ENCODE peak calls at places on chromosomes 6 and 20, in four cellular contexts. One of them, this sample, is unnamed. For H3K4me1, the result is how much of the 10 kb centered on the place peaks cover.

GRCh38 chr6:50030777-50031562 is 9.2 kb upstream of the DEFB110 start:
- DNase-seq in mammary epithelial cell: peak
- DNase-seq in fibroblast of lung: no peak
- DNase-seq in GM23338: peak
- DNase-seq in this sample: peak

GRCh38 chr6:92934625-92935024 is 484.7 kb downstream of the EPHA7 start:
- DNase-seq in GM23338: no peak
- DNase-seq in mammary epithelial cell: no peak
- DNase-seq in fibroblast of lung: no peak
- DNase-seq in this sample: no peak

GRCh38 chr6:52135217-52135616 is 47.8 kb upstream of the PKHD1 start:
- DNase-seq in fibroblast of lung: no peak
- DNase-seq in GM23338: peak
- DNase-seq in mammary epithelial cell: no peak
- DNase-seq in this sample: no peak

GRCh38 chr6:96460052-96460700 is 61.4 kb upstream of the UFL1 start:
- DNase-seq in fibroblast of lung: no peak
- DNase-seq in GM23338: no peak
- DNase-seq in mammary epithelial cell: peak
- DNase-seq in this sample: no peak

GRCh38 chr6:41658551-41659069 is 20.3 kb downstream of the MDFI start:
- DNase-seq in GM23338: no peak
- DNase-seq in mammary epithelial cell: no peak
- DNase-seq in fibroblast of lung: no peak
- DNase-seq in this sample: no peak

GRCh38 chr6:7108964-7109836 is 1.4 kb downstream of the RREB1 start:
- DNase-seq in fibroblast of lung: peak
- DNase-seq in mammary epithelial cell: peak
- DNase-seq in GM23338: peak
- DNase-seq in this sample: peak

GRCh38 chr6:105178110-105178509 is 1.7 kb downstream of the POPDC3 start:
- DNase-seq in fibroblast of lung: peak
- DNase-seq in mammary epithelial cell: peak
- DNase-seq in GM23338: no peak
- DNase-seq in this sample: no peak

GRCh38 chr20:44911264-44911921 is 1.5 kb downstream of the PABPC1L start:
- DNase-seq in GM23338: peak
- DNase-seq in mammary epithelial cell: peak
- DNase-seq in fibroblast of lung: peak
- DNase-seq in this sample: peak

GRCh38 chr6:107214655-107215054 is 99.3 kb upstream of the BEND3 start:
- DNase-seq in fibroblast of lung: no peak
- DNase-seq in GM23338: no peak
- DNase-seq in mammary epithelial cell: no peak
- DNase-seq in this sample: no peak

GRCh38 chr6:5028921-5029320 is 25.1 kb upstream of the RPP40 start:
- DNase-seq in GM23338: no peak
- DNase-seq in mammary epithelial cell: no peak
- DNase-seq in fibroblast of lung: no peak
- DNase-seq in this sample: peak

GRCh38 chr6:118356054-118356453 is 192.0 kb upstream of the PLN start:
- DNase-seq in fibroblast of lung: peak
- DNase-seq in GM23338: no peak
- DNase-seq in mammary epithelial cell: no peak
- DNase-seq in this sample: no peak

DNA sequence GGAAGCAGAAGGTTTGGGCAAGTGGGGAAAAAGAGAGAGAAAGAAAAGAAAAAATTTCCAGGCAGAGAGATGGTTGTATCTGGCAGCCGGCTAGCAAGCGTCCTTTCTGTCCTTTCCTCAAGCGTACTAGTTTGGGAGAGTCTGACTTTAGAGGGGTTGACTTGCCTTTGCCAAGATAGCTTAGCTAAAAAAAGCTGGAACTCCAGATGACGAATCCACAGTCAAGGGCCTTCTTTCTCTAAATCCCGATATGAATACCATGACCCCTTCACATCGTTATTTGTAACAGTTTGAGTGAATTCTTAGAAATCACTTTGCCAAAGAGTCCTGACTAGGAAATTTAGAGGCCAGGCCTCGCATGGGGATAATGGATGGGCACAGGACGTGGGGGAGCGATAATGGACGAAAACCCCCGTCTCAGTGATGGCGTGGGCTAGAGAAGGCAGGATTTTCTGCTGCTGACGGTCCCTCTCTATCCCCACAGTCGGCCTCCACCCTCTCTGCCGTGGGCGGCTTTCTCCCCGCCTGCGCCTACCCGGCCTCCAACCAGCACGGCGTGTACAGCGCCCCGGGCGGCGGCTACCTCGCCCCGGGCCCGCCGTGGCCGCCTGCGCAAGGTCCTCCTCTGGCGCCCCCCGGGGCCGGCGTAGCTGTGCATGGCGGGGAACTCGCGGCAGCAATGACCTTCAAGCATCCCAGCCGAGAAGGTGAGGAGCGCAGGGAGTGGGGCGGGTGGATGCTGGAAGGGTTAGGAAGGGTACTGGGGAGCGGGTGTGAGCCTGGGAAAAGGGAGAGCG is 3.5 kb downstream of the PAX1 start:
- DNase-seq in mammary epithelial cell: no peak
- DNase-seq in GM23338: peak
- DNase-seq in fibroblast of lung: no peak
- DNase-seq in this sample: no peak
- TF ChIP-seq EZH2 in mammary epithelial cell: peak
- TF ChIP-seq EZH2 in GM23338: peak
- TF ChIP-seq EZH2 in fibroblast of lung: no peak
- TF ChIP-seq EZH2 in this sample: peak

GRCh38 chr20:62969939-62970306 is 17.4 kb downstream of the SLC17A9 start:
- DNase-seq in mammary epithelial cell: no peak
- DNase-seq in fibroblast of lung: no peak
- DNase-seq in GM23338: no peak
- DNase-seq in this sample: no peak
- H3K4me1 ChIP-seq in mammary epithelial cell: under half
- H3K4me1 ChIP-seq in fibroblast of lung: under half
- H3K4me1 ChIP-seq in GM23338: under half
- H3K4me1 ChIP-seq in this sample: under half

GRCh38 chr6:47238456-47238995 is 71.2 kb downstream of the TNFRSF21 start:
- DNase-seq in mammary epithelial cell: no peak
- DNase-seq in fibroblast of lung: peak
- DNase-seq in GM23338: no peak
- DNase-seq in this sample: no peak

GRCh38 chr6:47242483-47243386 is 67.0 kb downstream of the TNFRSF21 start:
- DNase-seq in GM23338: peak
- DNase-seq in fibroblast of lung: peak
- DNase-seq in mammary epithelial cell: peak
- DNase-seq in this sample: peak

GRCh38 chr6:47240277-47240890 is 69.3 kb downstream of the TNFRSF21 start:
- DNase-seq in fibroblast of lung: no peak
- DNase-seq in GM23338: no peak
- DNase-seq in mammary epithelial cell: no peak
- DNase-seq in this sample: no peak

GRCh38 chr6:47245745-47246371 is 63.8 kb downstream of the TNFRSF21 start:
- DNase-seq in GM23338: no peak
- DNase-seq in mammary epithelial cell: no peak
- DNase-seq in fibroblast of lung: no peak
- DNase-seq in this sample: no peak

GRCh38 chr6:47241742-47242482 is 67.8 kb downstream of the TNFRSF21 start:
- DNase-seq in mammary epithelial cell: peak
- DNase-seq in GM23338: no peak
- DNase-seq in fibroblast of lung: no peak
- DNase-seq in this sample: no peak
- H3K4me2 ChIP-seq in mammary epithelial cell: peak
- H3K4me2 ChIP-seq in GM23338: no peak
- H3K4me2 ChIP-seq in fibroblast of lung: no peak
- H3K4me2 ChIP-seq in this sample: no peak

GRCh38 chr20:52975024-52975732 is 3.0 kb downstream of the TSHZ2 start:
- DNase-seq in fibroblast of lung: peak
- DNase-seq in GM23338: no peak
- DNase-seq in mammary epithelial cell: peak
- DNase-seq in this sample: no peak

GRCh38 chr20:52974155-52974554 is 2.0 kb downstream of the TSHZ2 start:
- DNase-seq in mammary epithelial cell: peak
- DNase-seq in fibroblast of lung: peak
- DNase-seq in GM23338: no peak
- DNase-seq in this sample: no peak

GRCh38 chr20:52972190-52972937 is at the start of gene TSHZ2:
- DNase-seq in mammary epithelial cell: peak
- DNase-seq in GM23338: no peak
- DNase-seq in fibroblast of lung: peak
- DNase-seq in this sample: peak

GRCh38 chr20:52971498-52972189 is 514 bp upstream of the TSHZ2 start:
- DNase-seq in GM23338: peak
- DNase-seq in fibroblast of lung: no peak
- DNase-seq in mammary epithelial cell: no peak
- DNase-seq in this sample: no peak

GRCh38 chr20:52972965-52973819 is 1.0 kb downstream of the TSHZ2 start:
- DNase-seq in mammary epithelial cell: peak
- DNase-seq in fibroblast of lung: no peak
- DNase-seq in GM23338: peak
- DNase-seq in this sample: peak
- TF ChIP-seq EZH2 in mammary epithelial cell: no peak
- TF ChIP-seq EZH2 in fibroblast of lung: no peak
- TF ChIP-seq EZH2 in GM23338: no peak
- TF ChIP-seq EZH2 in this sample: no peak

GRCh38 chr20:41174782-41175181 is 37.4 kb downstream of the PLCG1 start:
- DNase-seq in GM23338: no peak
- DNase-seq in fibroblast of lung: peak
- DNase-seq in mammary epithelial cell: no peak
- DNase-seq in this sample: peak
- H3K4me1 ChIP-seq in GM23338: under half
- H3K4me1 ChIP-seq in fibroblast of lung: under half
- H3K4me1 ChIP-seq in mammary epithelial cell: half or more
- H3K4me1 ChIP-seq in this sample: under half

GRCh38 chr6:142881771-142882170 is 63.2 kb downstream of the HIVEP2 start:
- DNase-seq in GM23338: no peak
- DNase-seq in fibroblast of lung: no peak
- DNase-seq in mammary epithelial cell: no peak
- DNase-seq in this sample: no peak

GRCh38 chr6:142878407-142878806 is 66.6 kb downstream of the HIVEP2 start:
- DNase-seq in fibroblast of lung: no peak
- DNase-seq in mammary epithelial cell: no peak
- DNase-seq in GM23338: no peak
- DNase-seq in this sample: no peak

GRCh38 chr6:142879076-142879475 is 65.9 kb downstream of the HIVEP2 start:
- DNase-seq in mammary epithelial cell: no peak
- DNase-seq in GM23338: no peak
- DNase-seq in fibroblast of lung: no peak
- DNase-seq in this sample: no peak

GRCh38 chr6:142881290-142881689 is 63.7 kb downstream of the HIVEP2 start:
- DNase-seq in fibroblast of lung: no peak
- DNase-seq in GM23338: no peak
- DNase-seq in mammary epithelial cell: no peak
- DNase-seq in this sample: no peak

DNA sequence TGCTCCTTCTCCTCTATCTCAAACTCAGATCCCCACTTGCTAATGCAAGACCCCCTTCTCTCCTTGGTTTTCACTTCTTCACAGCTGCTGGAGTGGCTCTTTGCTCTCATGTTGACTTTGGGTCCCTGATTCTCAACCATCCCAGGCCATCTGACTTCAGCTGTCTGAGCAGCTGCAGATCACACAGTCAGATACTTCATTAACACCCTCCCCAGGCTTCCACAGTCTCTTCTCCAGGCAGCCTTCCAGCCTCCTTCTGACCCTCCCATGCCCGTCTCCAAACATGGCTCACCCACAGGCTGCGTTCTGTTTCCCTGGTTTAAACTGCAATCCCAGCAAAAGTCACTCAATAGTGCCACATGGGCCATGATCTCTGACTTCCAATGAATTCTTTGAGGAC is 65.4 kb downstream of the HIVEP2 start:
- DNase-seq in fibroblast of lung: no peak
- DNase-seq in GM23338: no peak
- DNase-seq in mammary epithelial cell: no peak
- DNase-seq in this sample: no peak
- H3K4me2 ChIP-seq in fibroblast of lung: no peak
- H3K4me2 ChIP-seq in GM23338: no peak
- H3K4me2 ChIP-seq in mammary epithelial cell: no peak
- H3K4me2 ChIP-seq in this sample: no peak